ENCODE peak calls at places on chromosomes 3 and 15, in four cellular contexts. Y is GM12878, Z is A549, J is K562. K is an unnamed sample.

GRCh38 chr15:39273805-39274411 is 307.0 kb upstream of the THBS1 start:
- DNase-seq in Y (no peak), Z (peak), J (no peak), K (peak)

GRCh38 chr3:151106311-151106710 is 20.8 kb downstream of the MED12L start:
- DNase-seq in Y (no peak), Z (no peak), J (no peak), K (no peak)

GRCh38 chr15:51198701-51199253 is 104.1 kb upstream of the TNFAIP8L3 start:
- DNase-seq in Y (no peak), Z (no peak), J (no peak), K (no peak)

GRCh38 chr3:27317096-27317495 is 52.1 kb downstream of the NEK10 start:
- DNase-seq in Y (no peak), Z (peak), J (no peak), K (no peak)

GRCh38 chr15:68599560-68600071 is 20.8 kb downstream of the CORO2B start:
- DNase-seq in Y (no peak), Z (no peak), J (no peak), K (peak)

GRCh38 chr3:185744997-185745843 is 79.6 kb downstream of the IGF2BP2 start:
- DNase-seq in Y (peak), Z (peak), J (no peak), K (peak)

GRCh38 chr15:32781781-32782180 is 64.0 kb downstream of the GREM1 start:
- DNase-seq in Y (no peak), Z (no peak), J (no peak), K (no peak)

GRCh38 chr3:63193647-63194046 is 84.5 kb upstream of the SYNPR start:
- DNase-seq in Y (no peak), Z (no peak), J (no peak), K (no peak)

GRCh38 chr15:40291088-40291574 is 8.3 kb upstream of the ANKRD63 start:
- DNase-seq in Y (no peak), Z (peak), J (peak), K (peak)

GRCh38 chr3:171266034-171266805 is 194.0 kb downstream of the TNIK start:
- DNase-seq in Y (no peak), Z (no peak), J (no peak), K (peak)

GRCh38 chr3:44227622-44228021 is 14.1 kb upstream of the TOPAZ1 start:
- DNase-seq in Y (no peak), Z (no peak), J (no peak), K (no peak)

GRCh38 chr15:66832679-66833078 is 130.6 kb downstream of the SMAD6 start:
- DNase-seq in Y (no peak), Z (no peak), J (no peak), K (peak)

GRCh38 chr3:181250714-181251113 is 261.2 kb upstream of the DNAJC19 start:
- DNase-seq in Y (no peak), Z (no peak), J (no peak), K (no peak)

GRCh38 chr3:45832691-45833090 is 9.2 kb downstream of the LZTFL1 start:
- DNase-seq in Y (no peak), Z (peak), J (no peak), K (peak)

GRCh38 chr3:150146891-150147761 is 176.4 kb upstream of the PFN2 start:
- DNase-seq in Y (no peak), Z (no peak), J (no peak), K (peak)

GRCh38 chr15:67185051-67185450 is 69.4 kb downstream of the AAGAB start:
- DNase-seq in Y (no peak), Z (no peak), J (no peak), K (no peak)

GRCh38 chr3:37115451-37115850 is 58.9 kb downstream of the LRRFIP2 start:
- DNase-seq in Y (no peak), Z (no peak), J (no peak), K (peak)

GRCh38 chr15:68364660-68365035 is 67.3 kb downstream of the ITGA11 start:
- DNase-seq in Y (no peak), Z (no peak), J (no peak), K (no peak)

GRCh38 chr3:158953131-158953530 is 151.3 kb downstream of the MFSD1 start:
- DNase-seq in Y (no peak), Z (no peak), J (no peak), K (no peak)

GRCh38 chr15:51051776-51052175 is 42.9 kb downstream of the TNFAIP8L3 start:
- DNase-seq in Y (no peak), Z (no peak), J (no peak), K (no peak)

GRCh38 chr15:66254364-66255292 is 1.1 kb upstream of the MEGF11 start:
- DNase-seq in Y (no peak), Z (no peak), J (no peak), K (no peak)

GRCh38 chr3:179175358-179175757 is 27.2 kb downstream of the PIK3CA start:
- DNase-seq in Y (no peak), Z (no peak), J (no peak), K (peak)

GRCh38 chr3:177928156-177928555 is 608.1 kb upstream of the KCNMB2 start:
- DNase-seq in Y (no peak), Z (peak), J (no peak), K (peak)

GRCh38 chr15:79516155-79516554 is 84.0 kb downstream of the MINAR1 start:
- DNase-seq in Y (no peak), Z (no peak), J (no peak), K (no peak)

GRCh38 chr15:67091966-67092677 is 26.7 kb downstream of the SMAD3 start:
- DNase-seq in Y (no peak), Z (no peak), J (no peak), K (no peak)

GRCh38 chr3:189954733-189955665 is 165.7 kb downstream of the P3H2 start:
- DNase-seq in Y (no peak), Z (no peak), J (no peak), K (no peak)
- TF ChIP-seq ELK1 in Y (no peak), Z (no peak), J (no peak), K (no peak)

GRCh38 chr3:9878700-9879099 is 1.4 kb downstream of the CIDEC start:
- DNase-seq in Y (no peak), Z (peak), J (no peak), K (no peak)
- TF ChIP-seq ELK1 in Y (no peak), Z (no peak), J (no peak), K (no peak)

GRCh38 chr15:69973102-69973714 is 124.5 kb downstream of the TLE3 start:
- DNase-seq in Y (no peak), Z (peak), J (peak), K (peak)
- TF ChIP-seq ELK1 in Y (no peak), Z (no peak), J (no peak), K (no peak)

DNA sequence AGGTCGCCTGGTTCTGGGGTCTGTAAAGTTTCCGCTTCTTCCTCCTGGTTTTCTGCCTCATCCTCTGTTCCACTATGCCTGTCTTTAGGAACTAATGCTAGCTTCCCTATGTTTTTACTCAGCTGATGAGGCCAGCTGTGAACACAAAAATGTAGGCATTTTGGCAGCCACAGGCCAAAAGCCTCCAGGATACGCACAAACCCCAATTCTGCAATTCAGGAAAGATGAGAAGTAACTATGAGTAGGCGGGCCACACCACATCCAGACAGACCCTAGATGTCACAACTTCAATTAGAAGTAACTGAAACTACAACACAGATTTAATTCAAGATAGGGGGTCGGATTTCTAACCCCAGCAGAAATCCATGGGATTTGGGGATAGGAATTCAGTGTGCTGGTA is 11.9 kb downstream of the CA12 start:
- DNase-seq in Y (no peak), Z (no peak), J (no peak), K (peak)
- TF ChIP-seq ELK1 in Y (no peak), Z (no peak), J (no peak), K (no peak)

GRCh38 chr3:155556531-155556930 is 188.3 kb downstream of the PLCH1 start:
- DNase-seq in Y (no peak), Z (no peak), J (no peak), K (no peak)

GRCh38 chr3:155560594-155560993 is 184.3 kb downstream of the PLCH1 start:
- DNase-seq in Y (no peak), Z (peak), J (no peak), K (no peak)

GRCh38 chr3:155554777-155555445 is 190.0 kb downstream of the PLCH1 start:
- DNase-seq in Y (peak), Z (peak), J (no peak), K (no peak)

GRCh38 chr3:155555479-155556065 is 189.3 kb downstream of the PLCH1 start:
- DNase-seq in Y (no peak), Z (peak), J (no peak), K (no peak)

GRCh38 chr3:155560135-155560534 is 184.7 kb downstream of the PLCH1 start:
- DNase-seq in Y (no peak), Z (peak), J (no peak), K (no peak)
- TF ChIP-seq ELK1 in Y (no peak), Z (no peak), J (no peak), K (no peak)